ENCODE peak calls at places on chromosome 9, in four cellular contexts. Y is GM23338, V is PC-9, O is neural progenitor cell. U is an unnamed sample.

GRCh38 chr9:88258587-88258986 is 120.3 kb upstream of the SPATA31C2 start:
- DNase-seq in Y (no peak), V (no peak), O (no peak), U (no peak)

GRCh38 chr9:97398999-97399758 is 12.7 kb upstream of the TDRD7 start:
- DNase-seq in Y (peak; percentile 85), V (peak; percentile 92), O (peak; percentile 76), U (peak; percentile 89)

GRCh38 chr9:79651251-79651795 is 79.6 kb downstream of the TLE4 start:
- DNase-seq in Y (peak; percentile 50), V (no peak), O (peak; percentile 58), U (no peak)

GRCh38 chr9:98575379-98576346 is 133.1 kb downstream of the GABBR2 start:
- DNase-seq in Y (no peak), V (peak; percentile 94), O (no peak), U (peak; percentile 79)

GRCh38 chr9:84216151-84216550 is 124.4 kb downstream of the SLC28A3 start:
- DNase-seq in Y (no peak), V (no peak), O (no peak), U (peak; percentile 34)

GRCh38 chr9:117720555-117720954 is 16.4 kb downstream of the TLR4 start:
- DNase-seq in Y (no peak), V (no peak), O (no peak), U (no peak)

GRCh38 chr9:115213777-115214428 is 95.9 kb upstream of the TNC start:
- DNase-seq in Y (no peak), V (peak; percentile 79), O (no peak), U (peak; percentile 98)

GRCh38 chr9:33162721-33163311 is 4.3 kb downstream of the B4GALT1 start:
- DNase-seq in Y (no peak), V (peak; percentile 83), O (no peak), U (peak; percentile 91)

GRCh38 chr9:17216011-17216410 is 81.2 kb downstream of the CNTLN start:
- DNase-seq in Y (no peak), V (no peak), O (no peak), U (peak; percentile 74)

GRCh38 chr9:30075022-30075421 is 2309.4 kb upstream of the ACO1 start:
- DNase-seq in Y (peak; percentile 4), V (no peak), O (no peak), U (no peak)

GRCh38 chr9:7879551-7880245 is 80.1 kb upstream of the DMAC1 start:
- DNase-seq in Y (peak; percentile 48), V (no peak), O (peak; percentile 88), U (peak; percentile 16)

GRCh38 chr9:84697494-84698114 is 28.1 kb downstream of the NTRK2 start:
- DNase-seq in Y (peak; percentile 94), V (no peak), O (peak; percentile 84), U (peak; percentile 51)

GRCh38 chr9:130429831-130430230 is 14.9 kb upstream of the ASS1 start:
- DNase-seq in Y (no peak), V (no peak), O (no peak), U (no peak)

GRCh38 chr9:101462558-101462957 is 27.0 kb upstream of the ALDOB start:
- DNase-seq in Y (peak; percentile 76), V (peak; percentile 49), O (peak; percentile 27), U (no peak)

GRCh38 chr9:123678038-123678877 is 251.7 kb downstream of the DENND1A start:
- DNase-seq in Y (no peak), V (no peak), O (no peak), U (no peak)

GRCh38 chr9:102985162-102985900 is 9.8 kb upstream of the CYLC2 start:
- DNase-seq in Y (no peak), V (no peak), O (no peak), U (no peak)

GRCh38 chr9:92600742-92601261 is 65.0 kb upstream of the ECM2 start:
- DNase-seq in Y (no peak), V (no peak), O (no peak), U (no peak)

GRCh38 chr9:114503009-114503408 is 2.3 kb downstream of the WHRN start:
- DNase-seq in Y (no peak), V (no peak), O (no peak), U (no peak)

GRCh38 chr9:92042260-92042659 is 73.0 kb downstream of the SPTLC1 start:
- DNase-seq in Y (no peak), V (no peak), O (no peak), U (no peak)

GRCh38 chr9:75866273-75866871 is 24.1 kb upstream of the PCSK5 start:
- DNase-seq in Y (peak; percentile 81), V (no peak), O (peak; percentile 62), U (peak; percentile 27)

GRCh38 chr9:108743426-108743825 is 112.4 kb downstream of the ACTL7B start:
- DNase-seq in Y (no peak), V (no peak), O (no peak), U (no peak)

GRCh38 chr9:110357510-110357909 is 19.8 kb upstream of the TXNDC8 start:
- DNase-seq in Y (no peak), V (peak; percentile 96), O (no peak), U (peak; percentile 37)

GRCh38 chr9:121271368-121272351 is 3.7 kb downstream of the GSN start:
- DNase-seq in Y (no peak), V (no peak), O (no peak), U (peak; percentile 48)

GRCh38 chr9:133125706-133126696 is 5.0 kb upstream of the RALGDS start:
- DNase-seq in Y (no peak), V (no peak), O (no peak), U (no peak)

GRCh38 chr9:19137282-19137681 is 10.0 kb upstream of the PLIN2 start:
- DNase-seq in Y (no peak), V (peak; percentile 66), O (no peak), U (peak; percentile 60)

GRCh38 chr9:110257097-110257955 is 1.0 kb upstream of the TXN start:
- DNase-seq in Y (peak; percentile 31), V (peak; percentile 54), O (peak; percentile 50), U (peak; percentile 58)

GRCh38 chr9:114850871-114851270 is 45.0 kb upstream of the TNFSF15 start:
- DNase-seq in Y (no peak), V (no peak), O (no peak), U (no peak)

GRCh38 chr9:115204827-115205506 is 87.0 kb upstream of the TNC start:
- DNase-seq in Y (no peak), V (peak; percentile 84), O (no peak), U (peak; percentile 92)

GRCh38 chr9:35526087-35526801 is 36.3 kb downstream of the RUSC2 start:
- DNase-seq in Y (no peak), V (no peak), O (no peak), U (no peak)

GRCh38 chr9:132989414-132989996 is 11.0 kb downstream of the GFI1B start:
- DNase-seq in Y (no peak), V (no peak), O (no peak), U (no peak)

GRCh38 chr9:123761905-123762605 is 167.9 kb downstream of the DENND1A start:
- DNase-seq in Y (peak; percentile 68), V (no peak), O (peak; percentile 30), U (no peak)

GRCh38 chr9:97548819-97549540 is 47.5 kb downstream of the TMOD1 start:
- DNase-seq in Y (no peak), V (no peak), O (no peak), U (no peak)

GRCh38 chr9:35074141-35074540 is 1.7 kb upstream of the VCP start:
- DNase-seq in Y (no peak), V (no peak), O (no peak), U (no peak)

GRCh38 chr9:110148384-110148783 is 59.6 kb downstream of the C9orf152 start:
- DNase-seq in Y (no peak), V (no peak), O (no peak), U (peak; percentile 45)

DNA sequence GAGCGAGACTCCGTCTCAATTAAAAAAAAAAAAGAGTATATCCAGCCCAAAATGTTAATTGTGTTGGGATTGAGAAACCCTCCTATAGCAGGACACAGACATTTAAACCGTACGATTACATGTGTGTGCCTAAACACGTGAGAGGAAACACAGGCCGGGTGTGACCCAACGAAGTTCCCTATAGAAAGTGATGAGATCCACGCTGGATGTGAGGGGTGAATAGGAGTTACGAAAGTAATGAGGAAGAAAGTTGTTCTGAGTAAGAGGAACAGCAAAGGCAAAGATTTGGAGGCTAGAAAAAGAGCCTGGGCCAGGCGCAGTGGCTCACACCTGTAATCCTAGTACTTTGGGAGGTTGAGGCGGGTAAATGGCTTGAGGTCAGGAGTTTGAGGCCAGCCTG is 13.6 kb downstream of the NAIF1 start:
- DNase-seq in Y (no peak), V (no peak), O (no peak), U (no peak)
- H3K27ac ChIP-seq in Y (no peak overlapping the region), V (no peak overlapping the region), O (no peak overlapping the region), U (no peak overlapping the region)

GRCh38 chr9:70442328-70442848 is 27.9 kb upstream of the KLF9 start:
- DNase-seq in Y (no peak), V (no peak), O (no peak), U (no peak)

GRCh38 chr9:70438341-70438924 is 24.0 kb upstream of the KLF9 start:
- DNase-seq in Y (no peak), V (no peak), O (no peak), U (peak; percentile 63)

GRCh38 chr9:70441622-70442021 is 27.2 kb upstream of the KLF9 start:
- DNase-seq in Y (no peak), V (no peak), O (peak; percentile 47), U (no peak)

GRCh38 chr9:70435948-70436347 is 21.5 kb upstream of the KLF9 start:
- DNase-seq in Y (no peak), V (no peak), O (no peak), U (peak; percentile 32)

GRCh38 chr9:70439991-70440706 is 25.7 kb upstream of the KLF9 start:
- DNase-seq in Y (no peak), V (no peak), O (no peak), U (no peak)
- TF ChIP-seq EZH2 in Y (no peak), V (no peak), O (no peak), U (no peak)

DNA sequence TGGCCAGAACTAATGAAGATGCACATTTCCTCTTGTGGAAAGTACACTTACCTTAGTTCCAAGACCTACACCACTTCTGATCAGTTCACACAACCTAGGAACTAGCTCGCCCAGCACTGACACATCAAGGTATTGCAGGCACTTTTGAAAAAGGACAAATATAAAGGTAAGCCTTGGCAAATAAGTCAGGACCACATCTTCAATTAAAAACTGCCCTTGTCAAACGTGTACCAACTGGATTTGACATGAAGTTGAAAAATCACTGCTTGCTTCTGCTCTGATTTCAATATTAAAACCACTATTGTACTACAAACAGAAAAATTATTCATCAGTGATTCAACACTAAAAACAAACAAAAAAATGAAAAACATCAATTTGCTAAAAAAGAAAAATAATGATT is 45.0 kb upstream of the OR2K2 start:
- DNase-seq in Y (no peak), V (no peak), O (no peak), U (peak; percentile 14)
- H3K27ac ChIP-seq in Y (no peak overlapping the region), V (no peak overlapping the region), O (no peak overlapping the region), U (no peak overlapping the region)

DNA sequence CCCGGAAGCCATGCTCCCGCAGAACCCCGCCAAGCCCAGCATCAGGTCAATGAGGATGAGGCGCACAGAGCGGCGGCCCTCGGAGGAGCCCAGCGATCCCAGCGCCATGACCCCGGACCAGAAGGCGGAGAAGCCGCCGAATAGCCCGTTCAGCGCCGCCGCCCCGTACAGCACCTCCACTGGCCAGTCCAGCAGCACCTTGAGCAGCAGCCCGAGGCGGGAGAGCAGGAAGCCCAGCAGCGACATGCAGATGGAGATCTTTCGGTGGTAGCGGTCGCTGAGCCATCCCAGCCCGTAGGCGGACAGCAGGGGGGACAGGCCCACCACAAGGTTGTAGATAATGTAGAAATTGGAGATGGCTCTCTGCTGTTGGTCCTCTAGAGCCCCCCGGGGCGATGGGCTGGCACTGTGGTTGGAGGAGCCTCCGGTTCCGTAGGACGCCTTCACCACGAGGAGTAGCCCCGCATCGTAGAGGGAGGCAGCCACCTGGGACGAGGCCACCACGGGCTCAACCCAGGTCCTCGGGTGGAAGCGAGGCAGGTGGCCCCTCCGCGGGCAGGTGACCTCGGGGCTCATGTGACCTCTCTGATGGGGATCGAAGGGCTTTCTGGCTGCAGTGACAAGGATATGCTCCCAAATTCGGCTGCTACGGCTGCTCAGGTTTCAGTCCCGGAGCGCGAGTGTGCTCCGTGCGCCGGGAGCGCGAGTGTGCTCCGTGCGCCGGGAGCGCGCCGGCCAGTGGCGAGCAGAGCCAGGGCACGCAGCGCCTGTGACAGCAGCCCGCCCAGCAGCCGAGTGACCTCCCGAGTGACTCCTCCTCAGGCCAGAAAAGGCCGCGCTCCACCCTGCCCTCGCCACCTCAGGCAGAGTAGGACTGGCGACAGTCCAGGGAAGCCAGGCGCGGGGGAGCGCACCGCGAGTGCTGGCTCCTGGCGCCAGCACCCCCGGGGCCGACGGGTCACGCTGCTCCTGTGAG is at the start of gene SLC46A2:
- DNase-seq in Y (peak; percentile 64), V (no peak), O (peak; percentile 70), U (peak; percentile 18)
- TF ChIP-seq EZH2 in Y (peak; percentile 2), V (no peak), O (peak; percentile 59), U (no peak)